ENCODE peak calls at places on chromosome 19, in six cellular contexts. T is cardiac fibroblast, Q is H9, O is H1, K is AG04450, P is fibroblast of lung. N is an unnamed sample.
A peak's percentile ranks its signal among the peaks of the same experiment; 100 is the strongest.

GRCh38 chr19:18397242-18398202 is at the start of gene LRRC25:
- DNase-seq in T (no peak), Q (peak; percentile 79), O (peak; percentile 91), K (no peak), P (no peak), N (no peak)

GRCh38 chr19:38266070-38266469 is 1.7 kb downstream of the SPINT2 start:
- DNase-seq in T (no peak), Q (no peak), O (no peak), K (no peak), P (no peak), N (no peak)

GRCh38 chr19:37986048-37986750 is 79.2 kb downstream of the SIPA1L3 start:
- DNase-seq in T (no peak), Q (no peak), O (no peak), K (no peak), P (no peak), N (no peak)

GRCh38 chr19:46181386-46181774 is 33.3 kb downstream of the IGFL2 start:
- DNase-seq in T (peak; percentile 78), Q (no peak), O (no peak), K (no peak), P (peak; percentile 21), N (peak; percentile 35)

GRCh38 chr19:10805075-10805757 is 30.8 kb downstream of the TMED1 start:
- DNase-seq in T (no peak), Q (no peak), O (no peak), K (no peak), P (no peak), N (no peak)

GRCh38 chr19:17719730-17720486 is 628 bp downstream of the MAP1S start:
- DNase-seq in T (no peak), Q (no peak), O (no peak), K (no peak), P (no peak), N (no peak)

GRCh38 chr19:35585844-35586243 is at the start of gene PMIS2:
- DNase-seq in T (peak; percentile 12), Q (peak; percentile 65), O (no peak), K (no peak), P (no peak), N (peak; percentile 62)

GRCh38 chr19:29404951-29405727 is 120.7 kb upstream of the VSTM2B start:
- DNase-seq in T (no peak), Q (peak; percentile 58), O (peak; percentile 67), K (no peak), P (no peak), N (no peak)

GRCh38 chr19:4454952-4455738 is 2.4 kb downstream of the UBXN6 start:
- DNase-seq in T (peak; percentile 43), Q (no peak), O (no peak), K (no peak), P (peak; percentile 71), N (no peak)

GRCh38 chr19:40600086-40600917 is 867 bp upstream of the LTBP4 start:
- DNase-seq in T (no peak), Q (peak; percentile 33), O (no peak), K (no peak), P (no peak), N (peak; percentile 65)

GRCh38 chr19:40305403-40305802 is 20.3 kb upstream of the AKT2 start:
- DNase-seq in T (peak; percentile 93), Q (peak; percentile 79), O (peak; percentile 66), K (peak; percentile 83), P (peak; percentile 93), N (peak; percentile 93)

GRCh38 chr19:47545061-47545948 is 27.6 kb downstream of the ZNF541 start:
- DNase-seq in T (no peak), Q (peak; percentile 56), O (no peak), K (no peak), P (no peak), N (no peak)

GRCh38 chr19:13163609-13164364 is 13.6 kb downstream of the IER2 start:
- DNase-seq in T (peak; percentile 85), Q (peak; percentile 88), O (peak; percentile 86), K (peak; percentile 67), P (peak; percentile 92), N (peak; percentile 97)

GRCh38 chr19:29625316-29625715 is 19.2 kb downstream of the POP4 start:
- DNase-seq in T (no peak), Q (no peak), O (no peak), K (no peak), P (no peak), N (no peak)

GRCh38 chr19:46951236-46951986 is 68.2 kb upstream of the NPAS1 start:
- DNase-seq in T (peak; percentile 91), Q (no peak), O (no peak), K (no peak), P (peak; percentile 39), N (peak; percentile 42)

GRCh38 chr19:44525721-44526430 is 3.6 kb downstream of the CEACAM20 start:
- DNase-seq in T (no peak), Q (no peak), O (no peak), K (no peak), P (no peak), N (no peak)

GRCh38 chr19:35563207-35563829 is at the start of gene ATP4A:
- DNase-seq in T (no peak), Q (no peak), O (no peak), K (no peak), P (no peak), N (no peak)

GRCh38 chr19:400976-401835 is 7.7 kb downstream of the C2CD4C start:
- DNase-seq in T (no peak), Q (peak; percentile 22), O (peak; percentile 41), K (no peak), P (no peak), N (no peak)

GRCh38 chr19:16190736-16191135 is 5.5 kb downstream of the FAM32A start:
- DNase-seq in T (no peak), Q (no peak), O (no peak), K (no peak), P (no peak), N (no peak)

GRCh38 chr19:33432408-33433170 is 59.1 kb downstream of the CEBPG start:
- DNase-seq in T (no peak), Q (no peak), O (no peak), K (no peak), P (no peak), N (no peak)

GRCh38 chr19:2976609-2977000 is 759 bp upstream of the TLE6 start:
- DNase-seq in T (no peak), Q (peak; percentile 50), O (no peak), K (no peak), P (no peak), N (no peak)

GRCh38 chr19:33490041-33490451 is 31.5 kb downstream of the PEPD start:
- DNase-seq in T (no peak), Q (no peak), O (no peak), K (no peak), P (no peak), N (no peak)

GRCh38 chr19:6185825-6186193 is 50.3 kb downstream of the ACSBG2 start:
- DNase-seq in T (no peak), Q (no peak), O (no peak), K (no peak), P (no peak), N (no peak)

DNA sequence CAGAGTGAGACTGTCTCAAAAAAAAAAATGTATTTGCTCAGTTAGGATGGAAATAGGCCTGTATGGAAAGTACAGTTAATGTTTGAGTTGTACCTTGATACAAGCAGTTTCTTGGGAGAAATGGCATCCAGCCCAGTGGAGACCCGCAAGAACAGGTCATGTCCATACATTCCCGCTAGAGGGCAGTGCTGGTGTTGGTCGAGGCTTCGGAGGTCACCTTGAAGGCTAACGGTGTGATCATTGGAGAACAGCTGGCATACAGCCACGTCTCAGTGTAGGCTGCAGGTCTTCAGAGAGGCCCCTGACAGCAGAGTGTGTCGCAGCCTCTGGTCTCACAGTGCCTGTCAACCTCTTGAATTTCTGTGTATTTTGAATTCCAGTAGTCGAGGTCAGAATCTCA is 7.5 kb downstream of the ZNF610 start:
- DNase-seq in T (peak; percentile 51), Q (peak; percentile 85), O (peak; percentile 84), K (no peak), P (peak; percentile 23), N (peak; percentile 40)
- TF ChIP-seq CTCF in T (peak; percentile 37), Q (peak; percentile 87), O (peak; percentile 96), K (peak; percentile 20), P (peak; percentile 36), N (peak; percentile 42)

DNA sequence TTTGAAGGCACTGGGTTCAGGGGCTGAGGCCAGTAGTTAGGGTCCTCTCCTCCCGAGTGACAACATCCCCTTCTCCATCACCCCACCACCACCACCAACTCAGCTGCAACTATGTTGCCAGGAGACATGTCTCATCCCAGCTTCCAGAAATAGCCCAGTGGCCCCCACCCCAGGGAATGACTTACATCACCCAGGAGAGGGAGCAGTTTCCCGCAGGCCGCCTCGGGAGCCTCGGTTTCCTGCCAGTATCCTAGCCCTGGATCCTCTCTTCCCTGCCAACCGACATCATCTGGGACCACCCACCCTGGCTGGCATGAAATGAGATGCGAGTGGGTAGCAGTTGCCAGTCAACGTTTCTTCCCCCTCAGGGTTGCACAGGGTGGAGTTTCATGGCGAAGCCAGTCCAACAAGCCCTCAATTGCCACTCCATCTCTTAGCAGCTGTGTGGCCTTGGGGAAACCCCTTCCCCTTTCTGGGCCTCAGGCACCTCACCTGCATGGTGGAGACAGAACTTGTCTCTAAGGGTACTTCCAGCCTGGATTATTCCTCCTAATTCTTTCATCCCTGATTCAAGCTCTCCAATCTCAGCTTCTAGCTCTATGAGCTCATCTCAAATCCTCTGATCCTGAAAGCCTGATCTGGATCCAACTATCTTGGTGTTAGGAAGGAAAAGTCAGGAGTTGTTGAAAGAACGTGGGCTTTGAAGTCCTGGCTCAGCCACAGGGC is 3.9 kb upstream of the GSK3A start:
- DNase-seq in T (peak; percentile 86), Q (peak; percentile 74), O (peak; percentile 77), K (peak; percentile 59), P (peak; percentile 81), N (peak; percentile 85)
- TF ChIP-seq CTCF in T (peak; percentile 80), Q (peak; percentile 71), O (peak; percentile 66), K (peak; percentile 80), P (peak; percentile 74), N (peak; percentile 73)

GRCh38 chr19:8095354-8095886 is 42.9 kb downstream of the CCL25 start:
- DNase-seq in T (no peak), Q (no peak), O (no peak), K (no peak), P (no peak), N (no peak)

GRCh38 chr19:8097681-8098567 is 45.4 kb downstream of the CCL25 start:
- DNase-seq in T (no peak), Q (no peak), O (no peak), K (no peak), P (no peak), N (no peak)

GRCh38 chr19:8094336-8094735 is 41.8 kb downstream of the CCL25 start:
- DNase-seq in T (no peak), Q (no peak), O (no peak), K (no peak), P (no peak), N (no peak)

GRCh38 chr19:8097198-8097597 is 44.6 kb downstream of the CCL25 start:
- DNase-seq in T (no peak), Q (no peak), O (no peak), K (no peak), P (no peak), N (no peak)

DNA sequence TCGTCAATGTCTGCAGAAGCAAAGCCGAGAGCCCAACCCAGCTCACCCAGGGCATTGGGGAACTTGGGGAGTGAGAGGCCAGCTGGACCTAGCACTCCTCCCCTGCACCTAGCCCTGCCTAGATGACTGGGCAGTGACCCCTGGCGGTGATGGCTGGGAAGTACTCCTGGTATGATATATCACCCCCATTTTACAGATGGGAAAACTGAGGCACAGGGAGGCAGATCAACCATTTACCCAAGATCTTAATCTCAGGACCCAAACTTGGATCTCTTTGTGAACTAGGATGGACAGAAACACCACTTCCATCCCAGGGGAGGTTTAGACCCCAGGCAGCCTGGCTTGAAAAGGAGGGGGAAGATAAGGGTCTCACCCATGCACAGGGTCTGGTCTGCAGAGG is 43.5 kb downstream of the CCL25 start:
- DNase-seq in T (no peak), Q (no peak), O (no peak), K (no peak), P (no peak), N (no peak)
- TF ChIP-seq CTCF in T (peak; percentile 3), Q (peak; percentile 30), O (peak; percentile 34), K (peak; percentile 7), P (no peak), N (no peak)

GRCh38 chr19:49506575-49507105 is 5.8 kb upstream of the FCGRT start:
- DNase-seq in T (peak; percentile 62), Q (peak; percentile 90), O (peak; percentile 95), K (no peak), P (no peak), N (peak; percentile 83)
- TF ChIP-seq CTCF in T (peak; percentile 82), Q (peak; percentile 94), O (peak; percentile 98), K (peak; percentile 67), P (peak; percentile 75), N (peak; percentile 87)